ENCODE peak calls at places on chromosomes 5 and 9, in nine cellular contexts. One of them, this sample, is unnamed. For H3K4me1, the result is how much of the 10 kb centered on the place peaks cover.

GRCh38 chr5:53923969-53924876 is 363.8 kb downstream of the NDUFS4 start:
- DNase-seq in endodermal cell: no peak
- DNase-seq in left ventricle myocardium inferior: no peak
- DNase-seq in GM12878: no peak
- DNase-seq in A549: no peak
- DNase-seq in ovary: no peak
- DNase-seq in lower lobe of right lung: no peak
- DNase-seq in heart left ventricle: no peak
- DNase-seq in PC-3: no peak
- DNase-seq in this sample: peak

GRCh38 chr5:109399092-109399759 is 10.5 kb downstream of the PJA2 start:
- DNase-seq in A549: no peak
- DNase-seq in left ventricle myocardium inferior: no peak
- DNase-seq in lower lobe of right lung: no peak
- DNase-seq in heart left ventricle: no peak
- DNase-seq in GM12878: no peak
- DNase-seq in endodermal cell: no peak
- DNase-seq in ovary: no peak
- DNase-seq in PC-3: no peak
- DNase-seq in this sample: peak

GRCh38 chr5:35306716-35307365 is 76.6 kb upstream of the PRLR start:
- DNase-seq in left ventricle myocardium inferior: no peak
- DNase-seq in PC-3: peak
- DNase-seq in ovary: no peak
- DNase-seq in heart left ventricle: no peak
- DNase-seq in GM12878: no peak
- DNase-seq in A549: no peak
- DNase-seq in endodermal cell: no peak
- DNase-seq in lower lobe of right lung: no peak
- DNase-seq in this sample: no peak

GRCh38 chr9:134425401-134425800 is 99.1 kb downstream of the RXRA start:
- DNase-seq in heart left ventricle: no peak
- DNase-seq in ovary: no peak
- DNase-seq in A549: no peak
- DNase-seq in lower lobe of right lung: no peak
- DNase-seq in endodermal cell: no peak
- DNase-seq in GM12878: no peak
- DNase-seq in left ventricle myocardium inferior: no peak
- DNase-seq in PC-3: no peak
- DNase-seq in this sample: no peak

GRCh38 chr9:130741831-130742449 is 48.4 kb downstream of the EXOSC2 start:
- DNase-seq in endodermal cell: no peak
- DNase-seq in heart left ventricle: no peak
- DNase-seq in A549: peak
- DNase-seq in left ventricle myocardium inferior: no peak
- DNase-seq in GM12878: no peak
- DNase-seq in ovary: no peak
- DNase-seq in lower lobe of right lung: no peak
- DNase-seq in PC-3: peak
- DNase-seq in this sample: peak

GRCh38 chr9:16236326-16236725 is 634.1 kb downstream of the BNC2 start:
- DNase-seq in PC-3: no peak
- DNase-seq in heart left ventricle: no peak
- DNase-seq in GM12878: no peak
- DNase-seq in endodermal cell: no peak
- DNase-seq in left ventricle myocardium inferior: no peak
- DNase-seq in A549: no peak
- DNase-seq in ovary: peak
- DNase-seq in lower lobe of right lung: no peak
- DNase-seq in this sample: peak

GRCh38 chr5:67725591-67725990 is 490.0 kb upstream of the PIK3R1 start:
- DNase-seq in ovary: no peak
- DNase-seq in GM12878: no peak
- DNase-seq in heart left ventricle: no peak
- DNase-seq in endodermal cell: no peak
- DNase-seq in A549: no peak
- DNase-seq in PC-3: no peak
- DNase-seq in lower lobe of right lung: no peak
- DNase-seq in left ventricle myocardium inferior: no peak
- DNase-seq in this sample: no peak

GRCh38 chr9:98747476-98747875 is 38.7 kb upstream of the GABBR2 start:
- DNase-seq in heart left ventricle: no peak
- DNase-seq in left ventricle myocardium inferior: no peak
- DNase-seq in lower lobe of right lung: no peak
- DNase-seq in GM12878: no peak
- DNase-seq in endodermal cell: peak
- DNase-seq in A549: no peak
- DNase-seq in PC-3: no peak
- DNase-seq in ovary: no peak
- DNase-seq in this sample: no peak

GRCh38 chr9:123929177-123929869 is 603 bp downstream of the DENND1A start:
- DNase-seq in ovary: peak
- DNase-seq in left ventricle myocardium inferior: peak
- DNase-seq in lower lobe of right lung: peak
- DNase-seq in GM12878: no peak
- DNase-seq in PC-3: no peak
- DNase-seq in heart left ventricle: no peak
- DNase-seq in A549: no peak
- DNase-seq in endodermal cell: peak
- DNase-seq in this sample: no peak

GRCh38 chr9:111566234-111566633 is 33.2 kb downstream of the PTGR1 start:
- DNase-seq in ovary: no peak
- DNase-seq in GM12878: no peak
- DNase-seq in A549: no peak
- DNase-seq in heart left ventricle: peak
- DNase-seq in left ventricle myocardium inferior: no peak
- DNase-seq in endodermal cell: no peak
- DNase-seq in PC-3: no peak
- DNase-seq in lower lobe of right lung: no peak
- DNase-seq in this sample: no peak

DNA sequence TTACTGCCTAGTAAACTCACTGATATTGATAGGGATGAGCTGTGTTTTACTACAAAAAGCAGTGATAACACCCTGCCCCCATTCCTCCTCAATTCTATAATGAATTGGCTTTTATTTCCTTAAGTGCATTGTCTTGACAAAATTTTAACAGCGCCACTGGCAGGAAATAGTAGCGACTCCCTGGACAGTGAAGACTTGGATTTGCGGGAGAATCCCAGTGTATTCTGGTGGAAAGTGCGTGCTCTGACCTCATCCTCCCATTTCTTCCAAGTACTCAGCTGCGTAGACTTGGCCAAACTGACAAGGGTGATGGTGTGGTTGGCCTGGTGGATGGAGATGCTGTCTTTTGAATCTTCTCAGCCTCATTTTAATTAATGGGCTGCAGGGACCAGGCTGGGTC is 5.3 kb downstream of the TRIO start:
- DNase-seq in lower lobe of right lung: no peak
- DNase-seq in A549: no peak
- DNase-seq in endodermal cell: no peak
- DNase-seq in heart left ventricle: no peak
- DNase-seq in PC-3: no peak
- DNase-seq in left ventricle myocardium inferior: no peak
- DNase-seq in ovary: no peak
- DNase-seq in GM12878: no peak
- DNase-seq in this sample: peak
- H3K4me1 ChIP-seq in lower lobe of right lung: half or more
- H3K4me1 ChIP-seq in A549: half or more
- H3K4me1 ChIP-seq in endodermal cell: under half
- H3K4me1 ChIP-seq in heart left ventricle: half or more
- H3K4me1 ChIP-seq in PC-3: half or more
- H3K4me1 ChIP-seq in left ventricle myocardium inferior: half or more
- H3K4me1 ChIP-seq in ovary: under half
- H3K4me1 ChIP-seq in GM12878: half or more
- H3K4me1 ChIP-seq in this sample: under half

GRCh38 chr5:164481270-164481669 is 975.9 kb downstream of the MAT2B start:
- DNase-seq in heart left ventricle: no peak
- DNase-seq in PC-3: no peak
- DNase-seq in left ventricle myocardium inferior: no peak
- DNase-seq in endodermal cell: no peak
- DNase-seq in A549: no peak
- DNase-seq in GM12878: no peak
- DNase-seq in lower lobe of right lung: no peak
- DNase-seq in ovary: no peak
- DNase-seq in this sample: no peak

GRCh38 chr5:164472150-164472549 is 966.7 kb downstream of the MAT2B start:
- DNase-seq in endodermal cell: no peak
- DNase-seq in PC-3: no peak
- DNase-seq in left ventricle myocardium inferior: no peak
- DNase-seq in A549: no peak
- DNase-seq in GM12878: no peak
- DNase-seq in heart left ventricle: no peak
- DNase-seq in ovary: no peak
- DNase-seq in lower lobe of right lung: no peak
- DNase-seq in this sample: no peak

DNA sequence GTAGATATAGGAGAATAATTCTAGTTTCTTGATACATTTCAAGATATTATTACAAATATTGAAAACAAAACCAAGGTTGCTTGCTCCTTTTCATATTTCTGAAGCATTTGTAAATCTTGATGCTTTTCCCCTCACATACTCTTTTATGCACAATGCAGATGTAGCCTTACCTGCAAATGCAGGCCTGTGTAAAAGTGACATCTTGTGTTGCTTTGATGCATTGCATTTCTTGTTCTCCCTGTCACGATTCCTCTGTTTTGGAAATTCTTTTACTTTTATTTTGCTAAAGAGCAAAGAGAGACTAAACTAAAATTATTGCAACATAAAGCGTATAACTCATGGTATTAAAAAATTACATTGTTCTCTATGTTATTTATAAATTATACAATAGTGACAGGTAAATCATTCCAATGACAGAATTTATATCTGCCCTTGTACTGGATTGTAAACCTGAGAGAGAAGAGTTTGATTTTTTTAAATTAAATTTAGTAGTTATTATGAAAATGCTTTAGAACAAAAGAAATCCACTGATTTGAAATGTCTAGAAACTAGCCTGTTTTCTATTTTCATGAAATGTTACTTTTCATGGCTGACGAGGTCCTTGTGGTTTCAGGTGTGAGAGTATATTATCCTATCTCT is 970.0 kb downstream of the MAT2B start:
- DNase-seq in endodermal cell: no peak
- DNase-seq in PC-3: peak
- DNase-seq in heart left ventricle: no peak
- DNase-seq in A549: no peak
- DNase-seq in left ventricle myocardium inferior: no peak
- DNase-seq in ovary: no peak
- DNase-seq in GM12878: no peak
- DNase-seq in lower lobe of right lung: no peak
- DNase-seq in this sample: peak
- TF ChIP-seq CTCF in endodermal cell: peak
- TF ChIP-seq CTCF in PC-3: peak
- TF ChIP-seq CTCF in heart left ventricle: no peak
- TF ChIP-seq CTCF in A549: peak
- TF ChIP-seq CTCF in left ventricle myocardium inferior: peak
- TF ChIP-seq CTCF in ovary: no peak
- TF ChIP-seq CTCF in GM12878: peak
- TF ChIP-seq CTCF in lower lobe of right lung: peak
- TF ChIP-seq CTCF in this sample: peak

GRCh38 chr9:35518212-35518917 is 28.5 kb downstream of the RUSC2 start:
- DNase-seq in heart left ventricle: no peak
- DNase-seq in lower lobe of right lung: no peak
- DNase-seq in GM12878: no peak
- DNase-seq in PC-3: peak
- DNase-seq in endodermal cell: peak
- DNase-seq in A549: peak
- DNase-seq in left ventricle myocardium inferior: no peak
- DNase-seq in ovary: no peak
- DNase-seq in this sample: peak

GRCh38 chr9:35515766-35516165 is 25.9 kb downstream of the RUSC2 start:
- DNase-seq in A549: no peak
- DNase-seq in PC-3: no peak
- DNase-seq in lower lobe of right lung: peak
- DNase-seq in heart left ventricle: no peak
- DNase-seq in left ventricle myocardium inferior: no peak
- DNase-seq in ovary: no peak
- DNase-seq in GM12878: no peak
- DNase-seq in endodermal cell: no peak
- DNase-seq in this sample: peak

GRCh38 chr9:35517552-35518211 is 27.8 kb downstream of the RUSC2 start:
- DNase-seq in endodermal cell: no peak
- DNase-seq in A549: no peak
- DNase-seq in GM12878: no peak
- DNase-seq in lower lobe of right lung: no peak
- DNase-seq in ovary: no peak
- DNase-seq in left ventricle myocardium inferior: no peak
- DNase-seq in heart left ventricle: no peak
- DNase-seq in PC-3: no peak
- DNase-seq in this sample: no peak

GRCh38 chr9:35516481-35516880 is 26.6 kb downstream of the RUSC2 start:
- DNase-seq in endodermal cell: no peak
- DNase-seq in left ventricle myocardium inferior: no peak
- DNase-seq in heart left ventricle: no peak
- DNase-seq in ovary: no peak
- DNase-seq in lower lobe of right lung: no peak
- DNase-seq in PC-3: peak
- DNase-seq in A549: peak
- DNase-seq in GM12878: no peak
- DNase-seq in this sample: peak

DNA sequence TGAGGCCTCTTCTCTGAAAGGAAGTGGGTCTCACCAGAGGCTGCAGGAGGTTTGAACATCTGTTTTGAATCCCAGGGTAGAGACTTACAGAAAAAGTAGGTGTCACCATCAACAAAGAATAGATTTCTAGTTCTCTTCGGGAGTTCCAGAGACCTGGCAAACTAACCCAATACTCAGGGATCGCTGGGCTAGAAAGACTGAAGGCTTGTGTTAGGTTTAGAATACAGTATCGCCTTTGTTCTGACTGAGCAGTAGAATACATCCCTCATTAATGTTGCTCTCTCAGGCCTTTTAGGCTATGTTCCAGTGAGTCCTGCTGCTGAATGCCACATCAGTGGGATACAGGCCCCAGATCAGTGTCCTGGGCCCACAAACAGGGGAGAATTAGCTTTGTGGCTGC is 27.2 kb downstream of the RUSC2 start:
- DNase-seq in ovary: no peak
- DNase-seq in lower lobe of right lung: no peak
- DNase-seq in heart left ventricle: no peak
- DNase-seq in endodermal cell: no peak
- DNase-seq in A549: no peak
- DNase-seq in GM12878: no peak
- DNase-seq in left ventricle myocardium inferior: no peak
- DNase-seq in PC-3: no peak
- DNase-seq in this sample: peak
- H3K4me1 ChIP-seq in ovary: under half
- H3K4me1 ChIP-seq in lower lobe of right lung: half or more
- H3K4me1 ChIP-seq in heart left ventricle: half or more
- H3K4me1 ChIP-seq in endodermal cell: under half
- H3K4me1 ChIP-seq in A549: half or more
- H3K4me1 ChIP-seq in GM12878: under half
- H3K4me1 ChIP-seq in left ventricle myocardium inferior: half or more
- H3K4me1 ChIP-seq in PC-3: half or more
- H3K4me1 ChIP-seq in this sample: half or more

DNA sequence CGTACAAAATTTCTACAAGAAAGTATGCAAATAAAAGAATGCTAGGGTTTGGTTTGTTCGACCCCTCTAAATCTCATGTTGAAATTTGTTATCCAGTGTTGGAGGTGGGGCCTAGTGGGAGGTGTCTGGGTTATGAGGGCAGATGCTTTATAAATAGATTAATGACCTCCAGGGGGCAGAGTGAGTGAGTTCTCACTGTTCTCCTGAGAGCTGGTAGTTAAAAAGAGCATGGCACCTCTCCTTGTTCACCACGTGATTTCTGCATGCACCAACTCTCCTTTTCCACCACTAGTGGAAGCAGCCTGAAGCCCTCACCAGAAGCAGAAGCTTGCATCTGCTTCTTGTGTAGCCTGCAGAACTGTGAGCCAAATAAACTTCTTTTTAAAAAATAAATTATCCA is 50.4 kb upstream of the FAM170A start:
- DNase-seq in GM12878: no peak
- DNase-seq in PC-3: peak
- DNase-seq in left ventricle myocardium inferior: no peak
- DNase-seq in ovary: no peak
- DNase-seq in lower lobe of right lung: no peak
- DNase-seq in heart left ventricle: no peak
- DNase-seq in A549: peak
- DNase-seq in endodermal cell: peak
- DNase-seq in this sample: peak
- TF ChIP-seq CTCF in GM12878: peak
- TF ChIP-seq CTCF in PC-3: peak
- TF ChIP-seq CTCF in left ventricle myocardium inferior: no peak
- TF ChIP-seq CTCF in ovary: no peak
- TF ChIP-seq CTCF in lower lobe of right lung: peak
- TF ChIP-seq CTCF in heart left ventricle: no peak
- TF ChIP-seq CTCF in A549: peak
- TF ChIP-seq CTCF in endodermal cell: peak
- TF ChIP-seq CTCF in this sample: no peak